ENCODE peak calls at places on chromosome 11, in seven cellular contexts. F is BJ, E is choroid plexus epithelial cell, R is left ventricle myocardium inferior, P is tibial artery, N is stomach, G is PC-3. Y is an unnamed sample.

GRCh38 chr11:46977038-46977818 is 40.7 kb downstream of the CSTPP1 start:
- DNase-seq in N (no peak), G (no peak), R (no peak), E (peak), P (no peak), F (no peak), Y (no peak)

GRCh38 chr11:35930466-35930865 is 13.4 kb upstream of the LDLRAD3 start:
- DNase-seq in P (no peak), E (no peak), N (no peak), F (no peak), R (no peak), G (no peak), Y (no peak)

GRCh38 chr11:843818-844692 is 1.4 kb downstream of the TSPAN4 start:
- DNase-seq in G (peak), R (peak), E (peak), P (peak), F (peak), N (peak), Y (no peak)

GRCh38 chr11:14904745-14905103 is 12.7 kb upstream of the CYP2R1 start:
- DNase-seq in P (peak), N (peak), E (peak), R (peak), G (no peak), F (no peak), Y (no peak)

GRCh38 chr11:11157201-11157600 is 195.8 kb downstream of the CSNK2A3 start:
- DNase-seq in N (no peak), P (no peak), G (peak), R (no peak), F (no peak), E (peak), Y (no peak)

GRCh38 chr11:41795004-41795403 is 335.6 kb upstream of the LRRC4C start:
- DNase-seq in P (no peak), F (no peak), N (no peak), G (peak), R (no peak), E (no peak), Y (no peak)

GRCh38 chr11:130426223-130427048 is 2.0 kb downstream of the ADAMTS8 start:
- DNase-seq in R (no peak), F (no peak), P (no peak), E (no peak), G (no peak), N (no peak), Y (no peak)

GRCh38 chr11:108973402-108974119 is 308.7 kb downstream of the DDX10 start:
- DNase-seq in P (no peak), R (no peak), G (peak), E (peak), N (no peak), F (peak), Y (peak)

GRCh38 chr11:86610559-86611341 is 61.7 kb downstream of the ME3 start:
- DNase-seq in E (no peak), R (no peak), F (no peak), N (no peak), P (no peak), G (peak), Y (no peak)

GRCh38 chr11:12222099-12222751 is 111.8 kb downstream of the MICAL2 start:
- DNase-seq in N (peak), P (no peak), E (peak), R (peak), F (no peak), G (no peak), Y (no peak)

GRCh38 chr11:12188548-12189317 is 78.3 kb downstream of the MICAL2 start:
- DNase-seq in E (no peak), F (no peak), P (no peak), N (no peak), R (no peak), G (no peak), Y (no peak)

GRCh38 chr11:64971421-64972233 is at the start of gene MAJIN:
- DNase-seq in E (peak), F (no peak), N (peak), P (peak), G (peak), R (peak), Y (peak)

GRCh38 chr11:15629690-15630321 is 515.1 kb downstream of the INSC start:
- DNase-seq in P (peak), N (peak), E (peak), R (peak), G (no peak), F (no peak), Y (no peak)

GRCh38 chr11:16604784-16605439 is 133.5 kb upstream of the C11orf58 start:
- DNase-seq in G (no peak), F (no peak), E (no peak), P (peak), N (peak), R (peak), Y (no peak)

GRCh38 chr11:12865871-12866595 is 143.1 kb upstream of the RASSF10 start:
- DNase-seq in N (no peak), P (no peak), F (no peak), E (no peak), G (no peak), R (no peak), Y (no peak)

GRCh38 chr11:8016396-8016949 is 29.3 kb downstream of the EIF3F start:
- DNase-seq in N (no peak), R (no peak), F (no peak), P (no peak), E (no peak), G (no peak), Y (no peak)

GRCh38 chr11:3920148-3920852 is 64.8 kb downstream of the STIM1 start:
- DNase-seq in G (peak), P (peak), N (peak), R (no peak), F (peak), E (peak), Y (no peak)

GRCh38 chr11:6621711-6622211 is 2.5 kb upstream of the TPP1 start:
- DNase-seq in N (no peak), P (no peak), G (no peak), R (no peak), F (no peak), E (no peak), Y (no peak)

GRCh38 chr11:26985941-26986340 is 8.0 kb upstream of the FIBIN start:
- DNase-seq in E (no peak), R (no peak), P (no peak), F (peak), N (no peak), G (no peak), Y (no peak)

GRCh38 chr11:107562647-107563208 is 2.8 kb downstream of the ALKBH8 start:
- DNase-seq in E (peak), P (no peak), F (no peak), R (no peak), G (peak), N (no peak), Y (peak)

GRCh38 chr11:115544422-115544821 is 40.2 kb upstream of the CADM1 start:
- DNase-seq in F (no peak), G (no peak), E (no peak), N (no peak), P (no peak), R (no peak), Y (no peak)

GRCh38 chr11:8230178-8230859 is 33.4 kb downstream of the LMO1 start:
- DNase-seq in N (no peak), P (no peak), F (no peak), E (no peak), R (no peak), G (no peak), Y (no peak)

GRCh38 chr11:123125169-123125568 is 63.2 kb upstream of the HSPA8 start:
- DNase-seq in G (no peak), N (no peak), R (no peak), E (no peak), P (no peak), F (no peak), Y (no peak)

GRCh38 chr11:45146072-45147016 is at the start of gene PRDM11:
- DNase-seq in P (peak), R (no peak), G (peak), E (peak), N (peak), F (no peak), Y (no peak)

GRCh38 chr11:114617157-114618124 is 21.9 kb upstream of the NXPE4 start:
- DNase-seq in R (no peak), F (no peak), P (no peak), E (no peak), G (no peak), N (no peak), Y (no peak)

GRCh38 chr11:123173040-123173855 is 21.8 kb downstream of the CLMP start:
- DNase-seq in E (peak), R (no peak), F (peak), G (peak), P (no peak), N (no peak), Y (peak)

GRCh38 chr11:125304111-125304639 is 139.6 kb downstream of the PKNOX2 start:
- DNase-seq in P (no peak), F (no peak), N (no peak), R (no peak), E (no peak), G (no peak), Y (no peak)

GRCh38 chr11:11148104-11148509 is 204.9 kb downstream of the CSNK2A3 start:
- DNase-seq in E (peak), P (peak), R (peak), N (no peak), F (peak), G (peak), Y (peak)

GRCh38 chr11:109547356-109548027 is 125.5 kb downstream of the C11orf87 start:
- DNase-seq in E (peak), F (peak), N (no peak), P (no peak), G (peak), R (no peak), Y (no peak)

DNA sequence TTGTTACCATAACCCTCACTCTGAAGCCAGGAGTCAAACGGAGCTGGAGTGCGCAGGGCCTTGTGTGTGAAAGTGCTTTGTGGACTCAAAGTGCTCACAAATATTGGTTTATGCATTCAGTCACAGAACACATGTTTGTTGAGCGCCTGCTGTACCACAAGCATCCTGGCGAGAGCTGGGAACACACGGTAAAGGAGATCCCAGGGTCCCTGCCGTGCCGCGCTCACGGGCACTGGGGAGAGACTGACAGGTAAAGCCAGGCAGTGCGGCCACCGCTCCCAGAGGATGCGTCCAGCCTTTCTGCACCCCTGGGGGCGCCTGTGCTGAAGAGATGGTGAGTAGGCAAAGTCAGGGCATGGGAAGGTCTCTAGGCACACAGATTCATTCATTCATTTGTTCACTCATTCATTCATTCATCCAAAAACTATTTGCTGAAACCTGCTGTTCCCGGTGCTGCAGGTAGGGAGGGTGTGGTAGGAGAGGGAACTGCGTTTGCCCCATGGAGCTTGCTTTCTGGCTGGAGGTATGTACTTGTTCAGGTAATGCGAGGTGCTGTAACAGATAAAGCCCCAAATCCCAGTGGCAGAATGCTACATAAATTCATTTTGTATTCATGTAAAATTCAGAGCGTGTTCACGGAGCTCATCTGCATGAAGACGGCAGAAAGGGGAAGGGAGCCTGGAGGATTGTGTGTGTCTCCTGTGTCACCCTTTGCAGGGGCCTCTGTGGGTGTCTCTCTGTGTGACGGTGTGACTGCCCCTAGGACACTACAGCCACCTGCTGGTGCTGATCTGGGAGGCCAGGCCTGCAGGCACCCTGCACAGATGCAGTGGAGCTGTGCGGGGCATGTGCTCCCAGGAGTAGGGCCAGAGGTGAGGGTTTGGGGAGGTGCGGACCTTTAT is 167.0 kb upstream of the B3GAT1 start:
- DNase-seq in F (no peak), R (no peak), E (no peak), P (no peak), N (no peak), G (no peak), Y (no peak)
- TF ChIP-seq CTCF in F (no peak), R (peak), E (no peak), P (no peak), N (no peak), G (no peak), Y (no peak)

DNA sequence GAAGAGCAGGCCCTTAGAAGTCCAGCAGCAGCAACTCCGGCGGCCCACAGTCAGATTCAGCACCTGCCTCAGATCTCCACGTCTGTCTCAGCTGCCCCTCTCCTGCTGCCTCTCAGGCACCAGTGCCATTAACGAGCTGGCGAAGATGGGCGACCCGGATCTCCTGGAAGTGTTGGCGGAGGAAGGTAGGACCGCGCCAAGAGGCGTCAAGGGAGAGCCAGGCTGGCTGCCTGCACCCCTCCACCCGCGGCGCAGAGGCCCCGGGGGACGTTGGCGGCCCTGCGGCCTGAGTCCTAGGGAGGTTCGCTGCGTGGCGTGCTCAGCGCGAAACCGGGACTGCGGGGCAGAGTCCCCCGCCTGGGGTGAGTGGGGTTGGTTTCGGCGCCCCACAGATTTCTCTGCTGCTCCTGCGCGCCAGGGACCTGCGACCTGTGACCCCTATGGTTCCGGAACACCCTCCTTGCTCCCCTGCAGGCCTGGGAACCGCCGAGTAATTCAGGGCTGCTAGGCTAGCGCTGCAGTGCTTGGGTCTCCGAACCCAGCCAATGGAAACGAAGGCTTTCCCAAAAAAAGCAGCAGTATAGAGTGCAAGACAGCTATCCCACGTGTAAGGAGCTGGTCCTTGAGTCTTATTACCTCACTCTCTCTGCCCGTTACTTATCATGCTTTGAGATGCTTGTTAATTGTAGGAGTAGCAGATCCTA is 615 bp downstream of the ANO5 start:
- DNase-seq in E (no peak), P (peak), N (peak), G (no peak), R (peak), F (no peak), Y (no peak)
- H3K4me3 ChIP-seq in E (no peak), P (peak), N (peak), G (no peak), R (peak), F (no peak), Y (peak)

GRCh38 chr11:43278302-43278956 is 33.4 kb upstream of the API5 start:
- DNase-seq in R (no peak), N (no peak), P (no peak), G (peak), E (peak), F (no peak), Y (no peak)
- TF ChIP-seq CTCF in R (peak), N (no peak), P (no peak), G (peak), E (peak), F (peak), Y (peak)

GRCh38 chr11:2417856-2418705 is 17.5 kb downstream of the TSSC4 start:
- DNase-seq in P (no peak), R (no peak), N (no peak), F (no peak), E (no peak), G (no peak), Y (no peak)

GRCh38 chr11:2420502-2421225 is 20.1 kb downstream of the TSSC4 start:
- DNase-seq in R (peak), E (peak), N (peak), P (peak), G (peak), F (no peak), Y (peak)

GRCh38 chr11:2416765-2417164 is 16.2 kb downstream of the TSSC4 start:
- DNase-seq in N (no peak), P (no peak), R (no peak), G (no peak), F (no peak), E (no peak), Y (no peak)

GRCh38 chr11:2419638-2420501 is 19.3 kb downstream of the TSSC4 start:
- DNase-seq in G (peak), R (peak), E (peak), N (peak), P (peak), F (no peak), Y (peak)

GRCh38 chr11:2418961-2419360 is 18.4 kb downstream of the TSSC4 start:
- DNase-seq in F (no peak), E (no peak), R (no peak), N (no peak), G (no peak), P (no peak), Y (no peak)
- H3K4me3 ChIP-seq in F (no peak), E (no peak), R (no peak), N (no peak), G (no peak), P (no peak), Y (no peak)

GRCh38 chr11:118401151-118401879 is at the start of gene ATP5MG:
- DNase-seq in G (peak), N (peak), F (peak), R (peak), E (peak), P (peak), Y (peak)
- TF ChIP-seq CTCF in G (peak), N (no peak), F (peak), R (peak), E (no peak), P (no peak), Y (peak)